ENCODE peak calls at places on chromosomes 6 and 20, in ten cellular contexts. J is EL; W is HS-27A; H is activated CD4-positive, alpha-beta T cell treated with anti-CD3 and anti-CD28 coated beads, Interleukin-2, amount 50 U/mL, for 1 hour; D is T-helper 2 cell; B is NCI-H69; R is GM20000; P is activated T-helper 1 cell treated with Interleukin-2 at 50 U/mL for 16 hours; Y is endothelial cell; S is AG08395. Q is an unnamed sample.

GRCh38 chr20:47489448-47489872 is 12.2 kb upstream of the NCOA3 start:
- DNase-seq in Y (no peak), R (no peak), H (peak), D (peak), J (no peak), P (peak), B (no peak), W (no peak), S (no peak), Q (peak)

GRCh38 chr6:149015224-149015876 is 268.5 kb downstream of the UST start:
- DNase-seq in Y (no peak), W (no peak), P (no peak), H (no peak), D (no peak), S (peak), R (no peak), J (peak), B (no peak), Q (no peak)

GRCh38 chr20:44785768-44786167 is 24.6 kb downstream of the RIMS4 start:
- DNase-seq in H (no peak), Y (no peak), R (no peak), J (peak), P (no peak), D (no peak), W (peak), B (peak), S (peak), Q (no peak)

GRCh38 chr20:57990396-57990987 is 238.0 kb downstream of the ANKRD60 start:
- DNase-seq in B (no peak), W (no peak), H (no peak), R (no peak), D (no peak), P (no peak), J (peak), Y (no peak), S (peak), Q (no peak)

GRCh38 chr6:166162599-166163342 is 4.9 kb downstream of the TBXT start:
- DNase-seq in D (no peak), B (no peak), P (no peak), S (no peak), W (no peak), R (peak), Y (no peak), J (no peak), H (no peak), Q (no peak)

GRCh38 chr20:37275125-37275524 is 13.5 kb upstream of the GHRH start:
- DNase-seq in B (no peak), Y (no peak), W (no peak), R (no peak), P (no peak), S (no peak), D (no peak), H (no peak), J (no peak), Q (no peak)

GRCh38 chr6:1820165-1820564 is 210.4 kb downstream of the FOXC1 start:
- DNase-seq in P (no peak), D (no peak), S (peak), R (no peak), Y (no peak), W (no peak), J (peak), B (no peak), H (no peak), Q (no peak)

GRCh38 chr6:42819803-42820508 is 38.1 kb downstream of the BICRAL start:
- DNase-seq in J (peak), W (no peak), B (peak), P (no peak), H (no peak), S (peak), D (peak), Y (no peak), R (no peak), Q (no peak)

GRCh38 chr20:17061721-17062120 is 165.1 kb upstream of the PCSK2 start:
- DNase-seq in B (peak), Y (no peak), H (no peak), P (no peak), W (no peak), R (no peak), D (no peak), S (no peak), J (no peak), Q (no peak)

GRCh38 chr20:22430154-22430745 is 154.1 kb downstream of the FOXA2 start:
- DNase-seq in W (no peak), R (no peak), Y (no peak), S (no peak), H (no peak), P (no peak), B (peak), J (no peak), D (no peak), Q (no peak)

GRCh38 chr6:131381694-131382093 is 191.3 kb upstream of the ARG1 start:
- DNase-seq in H (no peak), W (no peak), Y (no peak), D (no peak), P (no peak), S (peak), B (no peak), J (no peak), R (no peak), Q (no peak)

GRCh38 chr20:53050338-53050737 is 78.2 kb downstream of the TSHZ2 start:
- DNase-seq in S (no peak), R (no peak), B (no peak), P (no peak), D (no peak), H (no peak), Y (no peak), J (no peak), W (no peak), Q (no peak)

GRCh38 chr20:23155141-23155590 is 69.0 kb upstream of the CD93 start:
- DNase-seq in R (no peak), B (peak), Y (no peak), S (no peak), H (no peak), P (no peak), W (no peak), J (no peak), D (no peak), Q (no peak)

GRCh38 chr6:139577124-139577800 is 202.8 kb upstream of the CITED2 start:
- DNase-seq in W (no peak), B (no peak), Y (no peak), J (peak), H (no peak), D (no peak), S (no peak), P (no peak), R (no peak), Q (no peak)

GRCh38 chr6:133648576-133648975 is 240.3 kb upstream of the TCF21 start:
- DNase-seq in P (no peak), S (no peak), R (no peak), B (no peak), Y (no peak), W (no peak), H (no peak), J (peak), D (no peak), Q (no peak)

GRCh38 chr6:4322846-4323309 is 187.5 kb upstream of the ECI2 start:
- DNase-seq in R (no peak), Y (no peak), D (no peak), H (no peak), W (no peak), S (no peak), P (no peak), B (peak), J (peak), Q (no peak)

GRCh38 chr6:43129434-43130194 is 41.5 kb upstream of the SRF start:
- DNase-seq in P (no peak), J (peak), W (no peak), R (peak), D (peak), Y (peak), H (peak), B (peak), S (peak), Q (no peak)

GRCh38 chr6:583639-584038 is 73.3 kb downstream of the HUS1B start:
- DNase-seq in Y (no peak), D (peak), S (no peak), B (peak), W (no peak), P (no peak), J (no peak), H (no peak), R (no peak), Q (no peak)